ENCODE peak calls at places on chromosomes 5 and 9, in five cellular contexts. Z, A, W, B and G are unnamed samples.

GRCh38 chr9:129894106-129894823 is 59.0 kb downstream of the USP20 start:
- DNase-seq in A (no peak), B (no peak), Z (no peak), W (no peak), G (no peak)

GRCh38 chr5:123951204-123951977 is 439.4 kb downstream of the CSNK1G3 start:
- DNase-seq in A (peak), B (peak), W (no peak), Z (no peak), G (peak)

GRCh38 chr9:21415492-21416267 is 6.8 kb downstream of the IFNA8 start:
- DNase-seq in A (peak), Z (no peak), W (no peak), B (no peak), G (no peak)

GRCh38 chr9:129918296-129918950 is 83.2 kb downstream of the USP20 start:
- DNase-seq in Z (no peak), B (no peak), A (no peak), W (no peak), G (no peak)

GRCh38 chr5:10548418-10549122 is 15.3 kb upstream of the ANKRD33B start:
- DNase-seq in A (no peak), B (no peak), Z (no peak), W (no peak), G (no peak)

GRCh38 chr9:120892177-120892747 is 15.3 kb upstream of the PHF19 start:
- DNase-seq in B (no peak), Z (no peak), A (no peak), W (no peak), G (no peak)

GRCh38 chr5:157941616-157942015 is 82.7 kb upstream of the CLINT1 start:
- DNase-seq in W (no peak), Z (no peak), B (no peak), A (peak), G (no peak)

GRCh38 chr5:37665272-37665671 is 174.6 kb downstream of the GDNF start:
- DNase-seq in B (no peak), Z (no peak), W (no peak), A (peak), G (peak)

GRCh38 chr9:133120343-133121199 is 469 bp downstream of the RALGDS start:
- DNase-seq in W (no peak), B (no peak), A (no peak), Z (peak), G (no peak)

GRCh38 chr9:81626511-81626910 is 62.8 kb downstream of the TLE1 start:
- DNase-seq in W (no peak), A (peak), B (no peak), Z (no peak), G (peak)

GRCh38 chr5:67031689-67032088 is 164.9 kb downstream of the CD180 start:
- DNase-seq in B (no peak), Z (no peak), A (peak), W (no peak), G (no peak)

GRCh38 chr5:147481857-147482256 is 28.0 kb downstream of the DPYSL3 start:
- DNase-seq in B (no peak), Z (no peak), W (no peak), A (peak), G (peak)

GRCh38 chr9:133370680-133371079 is 5.2 kb downstream of the SURF4 start:
- DNase-seq in W (no peak), Z (no peak), A (no peak), B (no peak), G (no peak)

GRCh38 chr5:124590686-124591085 is 155.8 kb downstream of the ZNF608 start:
- DNase-seq in W (no peak), A (no peak), B (no peak), Z (no peak), G (no peak)

GRCh38 chr5:143139585-143139984 is 263.9 kb downstream of the NR3C1 start:
- DNase-seq in A (no peak), W (no peak), B (no peak), Z (no peak), G (no peak)

GRCh38 chr9:6852243-6852963 is 94.6 kb downstream of the KDM4C start:
- DNase-seq in W (no peak), B (no peak), Z (no peak), A (peak), G (peak)

GRCh38 chr9:706606-707451 is 134.7 kb upstream of the DMRT1 start:
- DNase-seq in A (peak), B (no peak), W (peak), Z (peak), G (peak)

GRCh38 chr5:135491552-135492318 is 39.6 kb upstream of the TIFAB start:
- DNase-seq in W (no peak), Z (no peak), A (no peak), B (no peak), G (no peak)

GRCh38 chr9:113462781-113463286 is 693 bp upstream of the RGS3 start:
- DNase-seq in B (no peak), Z (no peak), W (no peak), A (no peak), G (peak)

GRCh38 chr9:117485176-117485575 is 70.3 kb upstream of the ASTN2 start:
- DNase-seq in B (no peak), W (no peak), Z (no peak), A (peak), G (peak)

GRCh38 chr9:69861011-69861410 is 40.4 kb downstream of the CFAP95 start:
- DNase-seq in Z (no peak), A (peak), W (no peak), B (no peak), G (no peak)

GRCh38 chr9:69871143-69871834 is 50.7 kb downstream of the CFAP95 start:
- DNase-seq in W (no peak), B (no peak), Z (no peak), A (no peak), G (peak)

GRCh38 chr9:69867081-69867814 is 46.6 kb downstream of the CFAP95 start:
- DNase-seq in B (no peak), W (no peak), Z (no peak), A (peak), G (no peak)

GRCh38 chr9:69865986-69866385 is 45.4 kb downstream of the CFAP95 start:
- DNase-seq in W (no peak), B (no peak), Z (no peak), A (no peak), G (no peak)
- H3K4me3 ChIP-seq in W (no peak), B (no peak), Z (no peak), A (no peak), G (no peak)

GRCh38 chr9:128724744-128725211 is 851 bp upstream of the ZDHHC12 start:
- DNase-seq in W (peak), Z (peak), A (peak), B (no peak), G (peak)
- TF ChIP-seq CTCF in W (no peak), Z (no peak), A (no peak), B (no peak), G (no peak)

DNA sequence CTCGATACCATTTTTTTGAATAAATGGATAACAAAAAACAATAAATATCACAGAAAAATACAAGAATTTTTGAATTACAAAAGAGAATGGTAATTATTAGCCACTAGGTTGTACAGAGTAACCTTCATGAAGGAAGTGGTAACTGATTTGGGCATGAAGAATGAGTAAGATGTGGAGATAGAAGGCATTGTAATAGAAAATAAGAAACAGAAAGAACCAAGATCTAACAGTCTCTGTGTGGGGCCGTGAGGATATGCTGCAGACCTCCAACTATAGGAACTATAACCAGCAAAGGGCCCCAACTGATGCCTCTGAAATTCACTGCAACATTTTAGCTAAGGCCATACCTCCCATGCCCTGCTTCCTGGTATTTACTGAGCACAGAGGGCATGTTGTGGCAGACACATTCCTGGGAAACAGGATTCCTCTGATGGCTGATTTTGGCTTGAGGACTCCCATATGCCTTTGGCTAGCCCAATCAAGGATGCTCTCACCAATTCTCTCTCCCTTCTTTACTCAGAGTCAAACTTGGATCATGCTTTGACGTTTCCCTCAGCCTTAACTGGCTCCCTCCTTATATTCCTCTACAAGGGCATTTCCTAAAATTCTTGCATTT is 209.0 kb downstream of the PDE4D start:
- DNase-seq in W (no peak), A (peak), Z (no peak), B (no peak), G (peak)
- H3K4me3 ChIP-seq in W (no peak), A (no peak), Z (no peak), B (no peak), G (no peak)

GRCh38 chr9:87500491-87500890 is 2.8 kb downstream of the DAPK1 start:
- DNase-seq in A (no peak), Z (no peak), B (no peak), W (no peak), G (no peak)
- TF ChIP-seq CTCF in A (no peak), Z (no peak), B (no peak), W (no peak), G (no peak)

GRCh38 chr5:42950091-42950465 is 90.0 kb downstream of the ANXA2R start:
- DNase-seq in B (no peak), A (no peak), Z (no peak), W (no peak), G (no peak)
- H3K4me3 ChIP-seq in B (no peak), A (peak), Z (no peak), W (peak), G (peak)